ENCODE peak calls at places on chromosomes 4 and X, in four cellular contexts. V is WTC11, Y is astrocyte of the cerebellum, G is cardiac muscle cell. M is an unnamed sample.

GRCh38 chr4:184312126-184312525 is 94.5 kb upstream of the ENPP6 start:
- DNase-seq in Y (no peak), V (no peak), G (no peak), M (no peak)

GRCh38 chr4:38753021-38753806 is 29.6 kb downstream of the TLR10 start:
- DNase-seq in V (peak; percentile 88), G (peak; percentile 96), Y (peak; percentile 99), M (no peak)

GRCh38 chrX:139290310-139290709 is 240.2 kb upstream of the F9 start:
- DNase-seq in Y (peak; percentile 5), G (no peak), V (no peak), M (no peak)

GRCh38 chr4:8777320-8778196 is 94.1 kb downstream of the HMX1 start:
- DNase-seq in G (no peak), Y (no peak), V (no peak), M (no peak)

GRCh38 chrX:18828832-18829404 is 121.5 kb downstream of the PPEF1 start:
- DNase-seq in G (no peak), Y (no peak), V (no peak), M (no peak)

GRCh38 chr4:7907142-7907541 is 32.5 kb downstream of the AFAP1 start:
- DNase-seq in V (no peak), G (no peak), Y (no peak), M (no peak)

GRCh38 chr4:124997907-124998306 is 285.4 kb upstream of the ANKRD50 start:
- DNase-seq in Y (no peak), V (no peak), G (no peak), M (no peak)

GRCh38 chr4:3510481-3510880 is 21.7 kb downstream of the LRPAP1 start:
- DNase-seq in Y (no peak), V (no peak), G (no peak), M (no peak)

GRCh38 chr4:113781439-113782040 is 20.0 kb upstream of the CAMK2D start:
- DNase-seq in G (peak; percentile 38), V (no peak), Y (no peak), M (peak; percentile 48)
- TF ChIP-seq CTCF in G (peak; percentile 64), V (peak; percentile 34), Y (peak; percentile 46), M (peak; percentile 33)

GRCh38 chr4:188661502-188661901 is 522.3 kb downstream of the TRIML1 start:
- DNase-seq in V (no peak), G (no peak), Y (no peak), M (no peak)
- TF ChIP-seq CTCF in V (no peak), G (no peak), Y (no peak), M (no peak)

GRCh38 chrX:110401142-110401541 is 42.5 kb downstream of the RTL9 start:
- DNase-seq in Y (no peak), G (no peak), V (no peak), M (peak; percentile 7)
- TF ChIP-seq CTCF in Y (no peak), G (no peak), V (no peak), M (no peak)

DNA sequence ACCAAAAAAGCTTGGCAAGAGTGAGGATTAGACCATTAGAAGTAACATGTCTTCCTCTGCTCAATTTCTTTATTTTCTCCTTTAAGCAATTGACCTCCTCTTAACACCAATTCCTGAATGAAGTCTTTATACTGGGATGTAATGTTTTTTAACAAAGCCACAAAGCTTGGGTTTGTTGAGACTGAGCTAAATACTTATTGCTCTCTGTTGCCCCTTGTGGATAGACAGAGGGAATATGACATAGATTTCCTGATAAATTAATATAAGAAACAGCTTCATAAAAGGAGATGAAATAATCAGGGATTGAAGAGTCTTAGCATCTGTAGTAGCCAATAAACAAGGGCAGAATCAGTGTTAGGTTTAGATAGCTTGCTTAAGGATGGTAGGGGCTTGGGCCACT is 57.6 kb downstream of the CCDC160 start:
- DNase-seq in G (peak; percentile 3), Y (no peak), V (no peak), M (no peak)
- TF ChIP-seq CTCF in G (no peak), Y (peak; percentile 26), V (no peak), M (no peak)

GRCh38 chrX:7828594-7828993 is 14.4 kb upstream of the VCX start:
- DNase-seq in G (peak; percentile 18), V (no peak), Y (no peak), M (no peak)
- TF ChIP-seq CTCF in G (no peak), V (no peak), Y (peak; percentile 7), M (peak; percentile 2)

M was measured in GM20000.